ENCODE peak calls at places on chromosomes 6 and 20, in seven cellular contexts. R is bronchial epithelial cell; D is AG04450; U is tibial artery; B is uterus; S is CD4-positive, alpha-beta T cell; W is WTC11. E is an unnamed sample.

GRCh38 chr20:62214067-62214466 is 6.0 kb downstream of the HRH3 start:
- DNase-seq in R (no peak), D (no peak), U (no peak), B (no peak), S (no peak), W (no peak), E (no peak)

GRCh38 chr20:48931527-48932374 is 10.2 kb downstream of the ARFGEF2 start:
- DNase-seq in R (no peak), D (no peak), U (no peak), B (no peak), S (no peak), W (no peak), E (no peak)

GRCh38 chr20:41617059-41617921 is 887 bp downstream of the CHD6 start:
- DNase-seq in R (peak), D (no peak), U (peak), B (peak), S (peak), W (peak), E (no peak)

GRCh38 chr6:11229267-11230043 is 3.0 kb downstream of the NEDD9 start:
- DNase-seq in R (peak), D (no peak), U (no peak), B (no peak), S (no peak), W (peak), E (no peak)

GRCh38 chr6:100796049-100796823 is 84.9 kb downstream of the ASCC3 start:
- DNase-seq in R (no peak), D (no peak), U (no peak), B (no peak), S (no peak), W (no peak), E (no peak)

GRCh38 chr6:44494011-44494501 is 106.5 kb downstream of the CDC5L start:
- DNase-seq in R (peak), D (peak), U (no peak), B (no peak), S (no peak), W (no peak), E (peak)

GRCh38 chr6:224350-224749 is 67.9 kb upstream of the DUSP22 start:
- DNase-seq in R (no peak), D (no peak), U (no peak), B (no peak), S (no peak), W (no peak), E (no peak)

GRCh38 chr6:53359843-53360834 is 11.4 kb upstream of the ELOVL5 start:
- DNase-seq in R (peak), D (no peak), U (no peak), B (no peak), S (no peak), W (no peak), E (no peak)

GRCh38 chr6:101544286-101544685 is 150.8 kb downstream of the GRIK2 start:
- DNase-seq in R (peak), D (no peak), U (no peak), B (no peak), S (no peak), W (no peak), E (no peak)

GRCh38 chr6:166778776-166779175 is 151.7 kb upstream of the RPS6KA2 start:
- DNase-seq in R (no peak), D (no peak), U (no peak), B (no peak), S (no peak), W (no peak), E (no peak)

GRCh38 chr6:142537612-142538478 is 236.0 kb downstream of the ADGRG6 start:
- DNase-seq in R (peak), D (no peak), U (no peak), B (no peak), S (no peak), W (peak), E (no peak)

GRCh38 chr6:166257911-166258318 is 50.3 kb downstream of the PRR18 start:
- DNase-seq in R (peak), D (no peak), U (no peak), B (no peak), S (no peak), W (no peak), E (no peak)

GRCh38 chr6:91781946-91782345 is 1195.1 kb upstream of the MAP3K7 start:
- DNase-seq in R (no peak), D (no peak), U (no peak), B (no peak), S (no peak), W (no peak), E (no peak)

GRCh38 chr20:59625214-59625922 is 21.0 kb downstream of the PHACTR3 start:
- DNase-seq in R (no peak), D (no peak), U (no peak), B (no peak), S (no peak), W (no peak), E (no peak)

GRCh38 chr6:33248643-33248931 is 23.1 kb downstream of the VPS52 start:
- DNase-seq in R (no peak), D (no peak), U (no peak), B (no peak), S (no peak), W (no peak), E (no peak)
- TF ChIP-seq CTCF in R (no peak), D (no peak), U (no peak), B (no peak), S (peak), W (no peak), E (no peak)

DNA sequence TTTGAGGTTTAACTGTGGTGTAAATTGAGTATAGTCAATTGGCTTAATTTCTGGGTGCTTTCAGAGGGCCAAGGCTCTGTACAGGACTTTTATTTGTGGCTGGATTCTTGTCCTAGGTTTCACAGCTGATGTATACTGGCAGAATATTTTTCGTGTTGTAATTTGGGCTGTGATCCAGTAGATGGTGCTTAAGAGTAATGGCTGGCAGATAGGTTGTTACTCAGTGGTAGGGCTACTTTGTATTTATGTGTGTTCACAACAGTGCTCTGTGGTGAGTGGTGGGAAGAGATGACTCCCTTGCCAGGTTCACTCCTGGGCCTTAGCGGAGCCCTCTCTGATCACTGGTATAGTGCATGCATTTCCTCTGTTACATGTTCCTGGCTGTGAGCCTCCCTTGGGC is 34.5 kb upstream of the FERMT1 start:
- DNase-seq in R (no peak), D (no peak), U (no peak), B (no peak), S (no peak), W (no peak), E (no peak)
- TF ChIP-seq CTCF in R (peak), D (no peak), U (no peak), B (no peak), S (no peak), W (no peak), E (no peak)

DNA sequence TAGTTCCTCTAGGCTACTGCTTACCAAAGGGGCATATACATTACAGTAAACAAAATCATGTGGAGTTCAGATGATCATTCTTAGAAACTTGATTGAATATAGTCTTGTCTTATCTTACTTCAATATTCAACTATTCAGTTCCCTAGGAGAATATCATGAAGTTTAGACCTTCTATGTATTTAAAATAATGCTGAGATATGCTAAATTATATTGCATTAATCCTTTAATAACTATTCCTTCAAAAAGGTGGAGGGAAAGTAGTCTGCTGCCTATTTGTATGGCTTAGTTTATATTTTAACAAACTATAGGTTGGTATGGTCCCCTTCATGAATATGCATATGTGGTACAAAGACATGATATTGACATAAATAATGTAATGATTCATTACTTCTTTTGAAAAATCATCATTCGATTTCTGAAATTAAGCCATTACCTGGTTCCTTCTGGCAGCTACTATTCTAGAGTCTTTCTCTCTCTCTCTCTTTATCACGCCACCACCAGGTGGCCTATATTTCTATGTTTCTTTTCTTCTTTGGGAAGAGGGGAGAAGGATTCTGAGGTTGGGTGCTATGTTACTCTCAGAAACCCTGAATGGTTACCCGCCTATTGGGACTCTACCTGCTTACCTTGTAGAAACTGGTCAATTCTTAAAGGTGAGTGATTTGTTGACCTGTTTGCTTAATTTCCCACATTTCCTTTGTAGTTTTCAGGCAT is 855.8 kb downstream of the HACE1 start:
- DNase-seq in R (no peak), D (no peak), U (no peak), B (no peak), S (no peak), W (no peak), E (no peak)
- TF ChIP-seq CTCF in R (no peak), D (no peak), U (no peak), B (no peak), S (no peak), W (no peak), E (no peak)

DNA sequence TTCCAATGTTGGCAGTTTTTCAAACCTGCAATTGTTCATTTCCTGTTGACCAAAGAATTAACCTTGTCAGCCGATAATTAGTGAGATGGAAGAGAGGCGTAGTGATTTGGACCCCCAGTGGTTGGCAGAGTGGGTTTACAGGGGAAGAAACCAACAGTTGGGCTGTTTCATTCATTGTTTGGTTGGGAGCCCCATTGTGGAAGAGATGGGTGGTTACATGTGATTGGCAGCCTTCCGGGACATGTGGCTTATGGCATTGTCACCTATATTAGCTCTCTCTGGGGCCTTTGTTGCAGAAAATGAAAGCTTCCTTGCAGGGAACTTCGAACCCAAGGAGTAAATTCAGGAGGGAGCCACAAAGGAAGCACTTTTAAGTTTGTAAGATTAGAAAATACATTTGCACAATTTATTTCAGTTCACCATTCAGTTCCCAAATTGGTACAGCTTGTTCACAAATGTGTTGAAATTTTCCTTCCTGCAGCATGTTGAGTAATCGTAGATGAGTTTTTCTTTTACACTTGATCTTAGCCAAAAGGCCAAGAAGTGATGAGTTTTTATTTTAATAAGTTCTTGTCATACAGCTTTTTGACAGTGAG is 50.3 kb upstream of the CDKAL1 start:
- DNase-seq in R (no peak), D (no peak), U (no peak), B (no peak), S (no peak), W (no peak), E (no peak)
- TF ChIP-seq CTCF in R (no peak), D (no peak), U (no peak), B (no peak), S (no peak), W (no peak), E (no peak)

DNA sequence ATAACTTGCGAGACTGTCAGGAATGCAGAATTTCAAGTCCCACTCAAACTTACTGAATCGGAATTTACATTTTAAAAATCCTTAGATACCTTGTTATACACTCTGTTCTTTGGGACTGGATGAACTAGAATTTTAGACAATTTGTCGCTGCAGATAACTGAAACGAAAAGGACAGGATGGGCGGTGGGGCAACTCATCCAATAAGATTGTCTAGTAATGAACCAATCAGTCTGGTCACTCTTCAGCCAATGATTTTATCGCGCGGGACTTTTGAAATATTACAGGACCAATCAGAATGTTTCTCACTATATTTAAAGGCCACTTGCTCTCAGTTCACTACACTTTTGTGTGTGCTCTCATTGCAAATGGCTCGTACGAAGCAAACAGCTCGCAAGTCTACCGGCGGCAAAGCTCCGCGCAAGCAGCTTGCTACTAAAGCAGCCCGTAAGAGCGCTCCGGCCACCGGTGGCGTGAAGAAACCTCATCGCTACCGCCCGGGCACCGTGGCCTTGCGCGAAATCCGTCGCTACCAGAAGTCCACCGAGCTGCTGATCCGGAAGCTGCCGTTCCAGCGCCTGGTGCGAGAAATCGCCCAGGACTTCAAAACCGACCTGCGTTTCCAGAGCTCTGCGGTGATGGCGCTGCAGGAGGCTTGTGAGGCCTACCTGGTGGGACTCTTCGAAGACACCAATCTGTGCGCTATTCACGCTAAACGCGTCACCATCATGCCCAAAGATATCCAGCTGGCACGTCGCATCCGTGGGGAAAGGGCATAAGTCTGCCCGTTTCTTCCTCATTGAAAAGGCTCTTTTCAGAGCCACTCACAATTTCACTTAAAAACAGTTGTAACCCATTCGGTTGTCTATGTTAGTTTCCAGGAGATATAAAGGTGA is 41.9 kb upstream of the HFE start:
- DNase-seq in R (peak), D (peak), U (peak), B (peak), S (peak), W (peak), E (peak)
- TF ChIP-seq CTCF in R (peak), D (peak), U (no peak), B (peak), S (no peak), W (no peak), E (no peak)

DNA sequence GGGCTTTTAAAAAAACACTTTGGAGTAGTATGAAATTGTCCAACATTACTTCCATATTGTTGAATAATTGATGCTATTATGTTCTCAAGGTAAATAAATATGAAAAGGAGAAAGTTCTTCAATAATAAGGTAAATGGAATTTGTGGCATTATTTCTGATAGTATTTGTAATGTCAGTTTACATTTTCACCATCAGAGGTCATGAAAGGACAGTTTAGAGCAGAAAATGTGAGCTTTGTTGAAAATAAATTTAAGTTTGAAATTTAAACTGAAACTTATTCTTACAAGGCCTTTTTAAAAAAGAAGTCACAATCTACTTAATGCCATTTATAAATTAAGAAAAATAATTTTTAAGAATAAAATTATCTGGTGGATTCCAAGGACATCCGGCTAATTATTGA is 15.8 kb upstream of the CEP162 start:
- DNase-seq in R (no peak), D (no peak), U (no peak), B (no peak), S (no peak), W (no peak), E (no peak)
- TF ChIP-seq CTCF in R (no peak), D (no peak), U (no peak), B (no peak), S (no peak), W (no peak), E (peak)

GRCh38 chr6:84350397-84350796 is 123.0 kb upstream of the CEP162 start:
- DNase-seq in R (no peak), D (no peak), U (no peak), B (no peak), S (no peak), W (no peak), E (no peak)

GRCh38 chr6:84344005-84344404 is 116.6 kb upstream of the CEP162 start:
- DNase-seq in R (no peak), D (no peak), U (no peak), B (no peak), S (no peak), W (no peak), E (no peak)

GRCh38 chr6:84348801-84349200 is 121.4 kb upstream of the CEP162 start:
- DNase-seq in R (peak), D (no peak), U (no peak), B (no peak), S (no peak), W (no peak), E (no peak)

GRCh38 chr6:84349542-84349941 is 122.1 kb upstream of the CEP162 start:
- DNase-seq in R (no peak), D (no peak), U (no peak), B (no peak), S (no peak), W (no peak), E (no peak)

DNA sequence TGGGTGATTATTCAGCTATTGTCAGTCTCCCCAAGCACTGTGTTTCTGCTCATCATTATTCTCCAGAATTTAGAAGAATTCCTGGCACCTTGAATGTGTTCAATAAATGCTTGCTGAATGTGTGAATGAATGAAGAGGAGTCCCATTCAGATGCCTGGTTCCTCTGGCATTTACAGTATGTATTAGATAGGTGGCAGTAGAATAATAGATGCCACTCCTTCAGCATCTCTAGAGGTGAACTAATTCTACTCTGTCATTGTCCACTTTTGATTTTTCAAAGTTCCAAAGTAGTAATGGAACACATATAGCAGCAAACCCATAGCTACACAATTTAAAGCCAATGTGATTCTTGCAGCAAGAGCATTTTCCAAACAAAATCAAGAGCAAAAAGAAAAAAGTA is 118.9 kb upstream of the CEP162 start:
- DNase-seq in R (peak), D (no peak), U (no peak), B (no peak), S (no peak), W (no peak), E (no peak)
- TF ChIP-seq CTCF in R (peak), D (peak), U (peak), B (no peak), S (no peak), W (no peak), E (peak)